ENCODE peak calls at places on chromosomes 12 and 14, in nine cellular contexts. J is foreskin fibroblast, D is PC-9, T is fibroblast of villous mesenchyme, Q is neural progenitor cell, M is tibial nerve, H is kidney epithelial cell, O is GM06990, N is adrenal gland. S is an unnamed sample.

GRCh38 chr12:107134558-107134957 is 41.2 kb upstream of the CRY1 start:
- DNase-seq in M (no peak), J (no peak), H (no peak), T (no peak), O (no peak), N (peak; percentile 7), D (peak; percentile 58), Q (peak; percentile 40), S (peak; percentile 6)

GRCh38 chr12:46154221-46154975 is 114.4 kb downstream of the SLC38A1 start:
- DNase-seq in D (no peak), T (peak; percentile 82), O (no peak), N (no peak), H (peak; percentile 19), J (peak; percentile 86), M (no peak), Q (no peak), S (peak; percentile 27)

GRCh38 chr12:67457799-67458680 is 188.9 kb downstream of the CAND1 start:
- DNase-seq in O (no peak), H (no peak), Q (no peak), D (no peak), M (peak; percentile 27), N (no peak), J (peak; percentile 25), T (no peak), S (no peak)

GRCh38 chr14:99971929-99972747 is 93.1 kb upstream of the EVL start:
- DNase-seq in D (no peak), Q (peak; percentile 75), T (no peak), H (no peak), M (no peak), O (peak; percentile 31), N (no peak), J (peak; percentile 49), S (no peak)

GRCh38 chr14:50954811-50955372 is 10.6 kb upstream of the PYGL start:
- DNase-seq in T (peak; percentile 69), H (no peak), J (peak; percentile 82), N (peak; percentile 18), O (no peak), M (no peak), Q (peak; percentile 30), D (peak; percentile 52), S (peak; percentile 35)

GRCh38 chr14:22882529-22883190 is 362 bp upstream of the REM2 start:
- DNase-seq in M (no peak), O (no peak), T (peak; percentile 37), Q (peak; percentile 82), D (peak; percentile 36), H (no peak), N (peak; percentile 51), J (peak; percentile 70), S (no peak)

GRCh38 chr12:45591635-45592034 is 137.9 kb upstream of the ARID2 start:
- DNase-seq in T (no peak), Q (no peak), J (no peak), O (no peak), D (no peak), N (no peak), M (no peak), H (no peak), S (no peak)

GRCh38 chr12:116319851-116320621 is 42.5 kb upstream of the MED13L start:
- DNase-seq in M (peak; percentile 74), O (no peak), N (peak; percentile 43), J (peak; percentile 96), H (no peak), T (peak; percentile 80), D (no peak), Q (no peak), S (peak; percentile 93)

GRCh38 chr12:8034802-8035201 is 2.3 kb downstream of the FOXJ2 start:
- DNase-seq in J (peak; percentile 23), Q (no peak), M (no peak), D (peak; percentile 75), H (no peak), T (peak; percentile 22), O (no peak), N (no peak), S (no peak)

GRCh38 chr14:37202265-37202664 is 4.5 kb downstream of the MIPOL1 start:
- DNase-seq in J (peak; percentile 28), H (no peak), D (no peak), N (no peak), T (no peak), Q (no peak), M (no peak), O (no peak), S (no peak)

GRCh38 chr12:122276242-122276641 is 9.9 kb upstream of the VPS33A start:
- DNase-seq in H (no peak), O (no peak), M (no peak), Q (no peak), T (no peak), J (no peak), D (no peak), N (no peak), S (no peak)

GRCh38 chr12:27807063-27807703 is 27.1 kb upstream of the MANSC4 start:
- DNase-seq in T (no peak), Q (no peak), M (no peak), N (no peak), J (no peak), H (no peak), O (no peak), D (no peak), S (no peak)

GRCh38 chr12:105825141-105825540 is 313.6 kb downstream of the NUAK1 start:
- DNase-seq in N (no peak), J (no peak), H (peak; percentile 10), O (no peak), Q (no peak), M (no peak), D (no peak), T (no peak), S (no peak)

GRCh38 chr12:32455607-32456063 is 56.3 kb downstream of the FGD4 start:
- DNase-seq in Q (peak; percentile 72), T (peak; percentile 83), M (peak; percentile 73), N (peak; percentile 54), O (no peak), H (no peak), J (peak; percentile 84), D (peak; percentile 69), S (peak; percentile 40)

GRCh38 chr12:125329239-125330238 is 264.3 kb downstream of the AACS start:
- DNase-seq in T (no peak), D (no peak), Q (peak; percentile 86), N (no peak), M (no peak), H (no peak), J (peak; percentile 21), O (no peak), S (no peak)

DNA sequence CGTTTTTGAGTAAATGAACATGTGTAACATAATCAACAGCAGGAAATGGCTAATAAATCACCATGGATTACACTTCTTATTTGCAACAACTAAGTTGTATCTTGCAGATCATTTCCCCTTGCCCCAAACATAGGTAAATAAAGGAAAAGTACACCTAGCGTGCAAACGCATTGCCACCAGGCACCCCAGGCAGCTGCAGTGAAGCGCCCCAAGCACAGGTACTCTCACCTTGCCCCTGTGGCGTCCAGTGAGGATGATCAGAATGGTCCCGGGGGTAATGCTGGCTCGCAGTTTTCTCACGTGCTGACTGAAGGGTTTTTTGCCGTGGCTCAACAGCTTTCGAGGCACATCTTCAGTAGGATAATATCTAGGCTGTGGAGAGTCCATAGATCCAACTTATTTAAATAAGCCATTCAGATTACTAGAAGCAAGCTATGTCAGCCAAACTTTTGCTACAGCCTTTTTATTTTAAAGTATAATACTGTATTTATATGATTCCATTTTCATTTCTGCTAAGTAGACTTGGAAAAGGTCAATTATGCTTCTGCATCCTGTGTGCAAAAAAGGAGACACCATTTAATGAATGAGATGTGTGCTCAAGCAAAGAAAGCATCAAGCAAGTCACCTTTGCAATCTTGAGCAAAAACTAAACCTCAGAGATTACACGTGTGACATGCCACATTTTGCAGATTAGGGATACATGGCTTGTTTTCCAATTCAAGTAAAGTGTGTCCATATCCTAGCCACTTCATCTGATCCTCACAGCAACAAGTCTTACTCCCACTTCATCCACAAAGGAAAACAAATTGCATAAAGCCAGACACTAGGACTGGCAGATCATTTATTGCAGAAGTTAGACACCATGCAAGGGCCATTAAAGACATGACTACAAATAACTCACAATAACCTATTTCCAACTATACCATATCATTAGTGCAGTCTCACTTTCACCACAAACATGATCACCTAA is 2.6 kb downstream of the RPL6 start:
- DNase-seq in D (no peak), M (no peak), O (no peak), Q (no peak), J (no peak), N (no peak), H (no peak), T (no peak), S (no peak)
- H3K4me3 ChIP-seq in D (peak overlapping the region; percentile 83), M (no peak overlapping the region), O (peak overlapping the region; percentile 65), Q (peak overlapping the region; percentile 93), J (peak overlapping the region; percentile 72), N (no peak overlapping the region), H (no peak overlapping the region), T (peak overlapping the region; percentile 75), S (peak overlapping the region; percentile 97)

GRCh38 chr14:103333754-103334643 is at the start of gene EIF5:
- DNase-seq in Q (peak; percentile 100), J (peak; percentile 100), N (peak; percentile 100), O (peak; percentile 99), H (peak; percentile 80), T (peak; percentile 99), M (peak; percentile 99), D (peak; percentile 98), S (peak; percentile 93)
- TF ChIP-seq CTCF in Q (peak; percentile 26), J (no peak), N (peak; percentile 77), O (no peak), H (no peak), T (peak; percentile 24), M (no peak), D (no peak), S (no peak)

GRCh38 chr14:101461891-101462290 is 99.4 kb upstream of the DIO3 start:
- DNase-seq in T (no peak), Q (no peak), D (no peak), O (no peak), N (no peak), H (no peak), M (no peak), J (no peak), S (no peak)
- H3K4me3 ChIP-seq in T (no peak overlapping the region), Q (no peak overlapping the region), D (no peak overlapping the region), O (no peak overlapping the region), N (no peak overlapping the region), H (no peak overlapping the region), M (no peak overlapping the region), J (no peak overlapping the region), S (no peak overlapping the region)

GRCh38 chr12:30965613-30965985 is 39.1 kb downstream of the TSPAN11 start:
- DNase-seq in O (no peak), D (no peak), T (peak; percentile 13), J (no peak), Q (no peak), H (no peak), N (no peak), M (no peak), S (no peak)
- TF ChIP-seq CTCF in O (no peak), D (peak; percentile 70), T (peak; percentile 35), J (peak; percentile 20), Q (peak; percentile 38), H (peak; percentile 33), N (no peak), M (no peak), S (peak; percentile 27)

DNA sequence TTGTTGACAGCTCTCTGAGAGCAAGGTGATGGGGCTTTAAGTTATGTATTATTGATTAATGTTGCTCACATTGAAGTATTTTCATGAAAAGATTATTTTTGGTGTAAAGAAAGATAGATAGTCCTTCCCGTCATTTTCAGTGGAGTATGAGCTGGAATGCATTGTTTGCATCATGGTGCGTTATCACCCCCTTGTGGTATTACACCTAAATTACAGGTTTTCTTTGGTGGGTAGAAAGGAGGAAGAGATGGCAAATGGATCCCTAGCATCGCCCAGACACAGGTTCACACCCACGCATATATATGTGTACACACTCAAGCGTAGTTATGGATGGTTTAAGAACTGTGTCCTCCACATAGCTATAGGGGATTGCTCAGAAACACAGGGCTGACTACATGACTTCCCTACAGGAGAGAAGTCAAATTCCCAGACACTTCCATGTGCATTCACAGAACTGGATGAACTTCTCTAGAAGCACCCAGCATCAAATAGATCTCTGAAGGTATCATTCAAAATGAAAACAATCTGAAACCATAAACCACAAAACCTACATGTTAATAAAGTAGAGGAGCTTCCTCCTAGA is 14.4 kb upstream of the SERPINA10 start:
- DNase-seq in J (peak; percentile 49), N (no peak), D (no peak), T (no peak), H (no peak), Q (peak; percentile 20), M (no peak), O (no peak), S (no peak)
- H3K4me3 ChIP-seq in J (no peak overlapping the region), N (no peak overlapping the region), D (no peak overlapping the region), T (no peak overlapping the region), H (no peak overlapping the region), Q (no peak overlapping the region), M (no peak overlapping the region), O (no peak overlapping the region), S (no peak overlapping the region)